ENCODE peak calls at places on chromosomes 7 and 10, in nine cellular contexts. One of them, this sample, is unnamed.
A peak's percentile ranks its signal among the peaks of the same experiment; 100 is the strongest.

GRCh38 chr7:157194948-157195347 is 56.2 kb downstream of the UBE3C start:
- DNase-seq in HFFc6: no peak
- DNase-seq in testis: no peak
- DNase-seq in BE2C: no peak
- DNase-seq in NCI-H1930: no peak
- DNase-seq in RCC 7860: no peak
- DNase-seq in COR-L47: no peak
- DNase-seq in EH: no peak
- DNase-seq in cardiac fibroblast: no peak
- DNase-seq in this sample: no peak

GRCh38 chr10:117631276-117632151 is 89.0 kb downstream of the EMX2 start:
- DNase-seq in EH: no peak
- DNase-seq in COR-L47: no peak
- DNase-seq in cardiac fibroblast: no peak
- DNase-seq in RCC 7860: no peak
- DNase-seq in testis: peak; percentile 82
- DNase-seq in BE2C: no peak
- DNase-seq in HFFc6: no peak
- DNase-seq in NCI-H1930: no peak
- DNase-seq in this sample: no peak

GRCh38 chr10:114482480-114482879 is 78.2 kb upstream of the AFAP1L2 start:
- DNase-seq in testis: no peak
- DNase-seq in COR-L47: no peak
- DNase-seq in BE2C: no peak
- DNase-seq in EH: no peak
- DNase-seq in cardiac fibroblast: no peak
- DNase-seq in NCI-H1930: no peak
- DNase-seq in HFFc6: no peak
- DNase-seq in RCC 7860: no peak
- DNase-seq in this sample: no peak

GRCh38 chr10:34254596-34254995 is 560.5 kb downstream of the PARD3 start:
- DNase-seq in HFFc6: peak; percentile 7
- DNase-seq in RCC 7860: peak; percentile 78
- DNase-seq in testis: no peak
- DNase-seq in BE2C: peak; percentile 48
- DNase-seq in NCI-H1930: no peak
- DNase-seq in COR-L47: no peak
- DNase-seq in EH: peak; percentile 55
- DNase-seq in cardiac fibroblast: peak; percentile 71
- DNase-seq in this sample: no peak

GRCh38 chr10:47152861-47153349 is 147.1 kb upstream of the GDF10 start:
- DNase-seq in HFFc6: peak; percentile 27
- DNase-seq in cardiac fibroblast: peak; percentile 71
- DNase-seq in EH: no peak
- DNase-seq in RCC 7860: peak; percentile 43
- DNase-seq in testis: no peak
- DNase-seq in COR-L47: no peak
- DNase-seq in NCI-H1930: no peak
- DNase-seq in BE2C: no peak
- DNase-seq in this sample: no peak

GRCh38 chr10:83880252-83880791 is 259.0 kb upstream of the GHITM start:
- DNase-seq in testis: no peak
- DNase-seq in HFFc6: no peak
- DNase-seq in BE2C: no peak
- DNase-seq in NCI-H1930: no peak
- DNase-seq in EH: no peak
- DNase-seq in COR-L47: no peak
- DNase-seq in cardiac fibroblast: no peak
- DNase-seq in RCC 7860: no peak
- DNase-seq in this sample: no peak

GRCh38 chr7:11985376-11985775 is 153.4 kb upstream of the THSD7A start:
- DNase-seq in HFFc6: no peak
- DNase-seq in NCI-H1930: no peak
- DNase-seq in testis: no peak
- DNase-seq in cardiac fibroblast: no peak
- DNase-seq in COR-L47: no peak
- DNase-seq in BE2C: no peak
- DNase-seq in RCC 7860: no peak
- DNase-seq in EH: no peak
- DNase-seq in this sample: no peak

GRCh38 chr7:120353171-120353570 is 80.2 kb downstream of the KCND2 start:
- DNase-seq in RCC 7860: no peak
- DNase-seq in BE2C: no peak
- DNase-seq in COR-L47: no peak
- DNase-seq in NCI-H1930: no peak
- DNase-seq in HFFc6: no peak
- DNase-seq in testis: no peak
- DNase-seq in EH: no peak
- DNase-seq in cardiac fibroblast: no peak
- DNase-seq in this sample: no peak

GRCh38 chr7:107506683-107507339 is 37.0 kb downstream of the GPR22 start:
- DNase-seq in BE2C: no peak
- DNase-seq in cardiac fibroblast: no peak
- DNase-seq in HFFc6: no peak
- DNase-seq in EH: no peak
- DNase-seq in testis: no peak
- DNase-seq in COR-L47: peak; percentile 18
- DNase-seq in NCI-H1930: no peak
- DNase-seq in RCC 7860: no peak
- DNase-seq in this sample: no peak

GRCh38 chr7:5827755-5828154 is 46.3 kb upstream of the RNF216 start:
- DNase-seq in BE2C: peak; percentile 26
- DNase-seq in COR-L47: no peak
- DNase-seq in HFFc6: no peak
- DNase-seq in EH: peak; percentile 7
- DNase-seq in RCC 7860: peak; percentile 35
- DNase-seq in NCI-H1930: no peak
- DNase-seq in testis: peak; percentile 37
- DNase-seq in cardiac fibroblast: peak; percentile 15
- DNase-seq in this sample: no peak

GRCh38 chr7:28115261-28115660 is 65.3 kb downstream of the JAZF1 start:
- DNase-seq in RCC 7860: no peak
- DNase-seq in BE2C: no peak
- DNase-seq in NCI-H1930: no peak
- DNase-seq in cardiac fibroblast: no peak
- DNase-seq in COR-L47: no peak
- DNase-seq in HFFc6: no peak
- DNase-seq in EH: no peak
- DNase-seq in testis: no peak
- DNase-seq in this sample: no peak

GRCh38 chr7:1689356-1689755 is 19.3 kb downstream of the ELFN1 start:
- DNase-seq in EH: no peak
- DNase-seq in HFFc6: no peak
- DNase-seq in COR-L47: no peak
- DNase-seq in BE2C: no peak
- DNase-seq in testis: no peak
- DNase-seq in RCC 7860: no peak
- DNase-seq in NCI-H1930: no peak
- DNase-seq in cardiac fibroblast: no peak
- DNase-seq in this sample: no peak

GRCh38 chr7:2894118-2894940 is 50.2 kb upstream of the GNA12 start:
- DNase-seq in COR-L47: peak; percentile 60
- DNase-seq in RCC 7860: no peak
- DNase-seq in testis: no peak
- DNase-seq in HFFc6: no peak
- DNase-seq in BE2C: no peak
- DNase-seq in NCI-H1930: no peak
- DNase-seq in EH: no peak
- DNase-seq in cardiac fibroblast: no peak
- DNase-seq in this sample: no peak

GRCh38 chr10:1270906-1271305 is 214.7 kb downstream of the WDR37 start:
- DNase-seq in testis: no peak
- DNase-seq in EH: no peak
- DNase-seq in NCI-H1930: no peak
- DNase-seq in HFFc6: no peak
- DNase-seq in BE2C: no peak
- DNase-seq in COR-L47: no peak
- DNase-seq in cardiac fibroblast: no peak
- DNase-seq in RCC 7860: no peak
- DNase-seq in this sample: no peak

GRCh38 chr7:143416565-143417149 is 8.0 kb upstream of the EPHA1 start:
- DNase-seq in NCI-H1930: no peak
- DNase-seq in RCC 7860: peak; percentile 47
- DNase-seq in COR-L47: peak; percentile 40
- DNase-seq in cardiac fibroblast: peak; percentile 77
- DNase-seq in EH: peak; percentile 60
- DNase-seq in testis: no peak
- DNase-seq in BE2C: no peak
- DNase-seq in HFFc6: peak; percentile 39
- DNase-seq in this sample: no peak

GRCh38 chr10:97748116-97748515 is 11.2 kb downstream of the ZFYVE27 start:
- DNase-seq in cardiac fibroblast: no peak
- DNase-seq in HFFc6: no peak
- DNase-seq in COR-L47: no peak
- DNase-seq in NCI-H1930: no peak
- DNase-seq in EH: no peak
- DNase-seq in RCC 7860: no peak
- DNase-seq in testis: no peak
- DNase-seq in BE2C: no peak
- DNase-seq in this sample: no peak

GRCh38 chr10:102243304-102243703 is 2.0 kb upstream of the PITX3 start:
- DNase-seq in HFFc6: peak; percentile 88
- DNase-seq in EH: peak; percentile 92
- DNase-seq in NCI-H1930: no peak
- DNase-seq in COR-L47: no peak
- DNase-seq in RCC 7860: peak; percentile 21
- DNase-seq in testis: no peak
- DNase-seq in BE2C: no peak
- DNase-seq in cardiac fibroblast: peak; percentile 91
- DNase-seq in this sample: no peak

GRCh38 chr7:142896741-142897379 is 11.3 kb upstream of the TRPV6 start:
- DNase-seq in RCC 7860: no peak
- DNase-seq in HFFc6: no peak
- DNase-seq in COR-L47: no peak
- DNase-seq in BE2C: no peak
- DNase-seq in EH: no peak
- DNase-seq in testis: no peak
- DNase-seq in NCI-H1930: no peak
- DNase-seq in cardiac fibroblast: no peak
- DNase-seq in this sample: no peak

GRCh38 chr7:34296663-34297062 is 361.4 kb upstream of the NPSR1 start:
- DNase-seq in BE2C: no peak
- DNase-seq in RCC 7860: no peak
- DNase-seq in COR-L47: no peak
- DNase-seq in NCI-H1930: no peak
- DNase-seq in cardiac fibroblast: peak; percentile 60
- DNase-seq in testis: no peak
- DNase-seq in HFFc6: peak; percentile 55
- DNase-seq in EH: peak; percentile 72
- DNase-seq in this sample: no peak

GRCh38 chr7:133977409-133978274 is 149.5 kb upstream of the LRGUK start:
- DNase-seq in EH: no peak
- DNase-seq in cardiac fibroblast: no peak
- DNase-seq in HFFc6: no peak
- DNase-seq in COR-L47: no peak
- DNase-seq in testis: no peak
- DNase-seq in RCC 7860: no peak
- DNase-seq in BE2C: no peak
- DNase-seq in NCI-H1930: no peak
- DNase-seq in this sample: no peak

GRCh38 chr10:95728535-95728934 is 27.4 kb upstream of the ENTPD1 start:
- DNase-seq in cardiac fibroblast: peak; percentile 71
- DNase-seq in NCI-H1930: no peak
- DNase-seq in COR-L47: no peak
- DNase-seq in HFFc6: no peak
- DNase-seq in testis: no peak
- DNase-seq in EH: peak; percentile 9
- DNase-seq in RCC 7860: no peak
- DNase-seq in BE2C: no peak
- DNase-seq in this sample: no peak

GRCh38 chr7:102874166-102874829 is 38.5 kb upstream of the LRRC17 start:
- DNase-seq in HFFc6: peak; percentile 72
- DNase-seq in COR-L47: no peak
- DNase-seq in cardiac fibroblast: peak; percentile 89
- DNase-seq in BE2C: no peak
- DNase-seq in EH: peak; percentile 83
- DNase-seq in RCC 7860: peak; percentile 97
- DNase-seq in testis: no peak
- DNase-seq in NCI-H1930: no peak
- DNase-seq in this sample: no peak

GRCh38 chr10:101690461-101690860 is 4.5 kb downstream of the FBXW4 start:
- DNase-seq in BE2C: no peak
- DNase-seq in COR-L47: no peak
- DNase-seq in EH: no peak
- DNase-seq in testis: no peak
- DNase-seq in NCI-H1930: no peak
- DNase-seq in cardiac fibroblast: no peak
- DNase-seq in RCC 7860: no peak
- DNase-seq in HFFc6: no peak
- DNase-seq in this sample: no peak

GRCh38 chr10:132231656-132232552 is 45.2 kb downstream of the DPYSL4 start:
- DNase-seq in RCC 7860: no peak
- DNase-seq in COR-L47: peak; percentile 49
- DNase-seq in testis: no peak
- DNase-seq in NCI-H1930: no peak
- DNase-seq in cardiac fibroblast: no peak
- DNase-seq in HFFc6: no peak
- DNase-seq in BE2C: no peak
- DNase-seq in EH: no peak
- DNase-seq in this sample: peak; percentile 22

GRCh38 chr10:8778713-8779112 is 724.2 kb downstream of the GATA3 start:
- DNase-seq in cardiac fibroblast: no peak
- DNase-seq in HFFc6: no peak
- DNase-seq in RCC 7860: peak; percentile 23
- DNase-seq in NCI-H1930: no peak
- DNase-seq in BE2C: no peak
- DNase-seq in COR-L47: no peak
- DNase-seq in EH: no peak
- DNase-seq in testis: no peak
- DNase-seq in this sample: no peak

GRCh38 chr7:151705744-151706567 is 171.0 kb downstream of the PRKAG2 start:
- DNase-seq in EH: peak; percentile 62
- DNase-seq in BE2C: peak; percentile 68
- DNase-seq in cardiac fibroblast: peak; percentile 68
- DNase-seq in testis: peak; percentile 25
- DNase-seq in COR-L47: peak; percentile 37
- DNase-seq in RCC 7860: peak; percentile 56
- DNase-seq in HFFc6: peak; percentile 36
- DNase-seq in NCI-H1930: no peak
- DNase-seq in this sample: no peak

GRCh38 chr7:95871078-95871848 is 98.9 kb downstream of the DYNC1I1 start:
- DNase-seq in cardiac fibroblast: peak; percentile 72
- DNase-seq in EH: peak; percentile 48
- DNase-seq in BE2C: peak; percentile 53
- DNase-seq in testis: peak; percentile 59
- DNase-seq in NCI-H1930: peak; percentile 75
- DNase-seq in RCC 7860: peak; percentile 52
- DNase-seq in COR-L47: peak; percentile 76
- DNase-seq in HFFc6: peak; percentile 22
- DNase-seq in this sample: peak; percentile 51

GRCh38 chr7:29265208-29265923 is 70.8 kb downstream of the CHN2 start:
- DNase-seq in COR-L47: no peak
- DNase-seq in RCC 7860: no peak
- DNase-seq in cardiac fibroblast: peak; percentile 71
- DNase-seq in EH: no peak
- DNase-seq in HFFc6: no peak
- DNase-seq in testis: no peak
- DNase-seq in NCI-H1930: no peak
- DNase-seq in BE2C: no peak
- DNase-seq in this sample: no peak

GRCh38 chr7:5429253-5429856 is 5.7 kb upstream of the TNRC18 start:
- DNase-seq in COR-L47: no peak
- DNase-seq in NCI-H1930: no peak
- DNase-seq in RCC 7860: no peak
- DNase-seq in HFFc6: no peak
- DNase-seq in EH: peak; percentile 68
- DNase-seq in BE2C: no peak
- DNase-seq in cardiac fibroblast: peak; percentile 63
- DNase-seq in testis: peak; percentile 60
- DNase-seq in this sample: no peak

GRCh38 chr10:44386546-44387052 is 1.7 kb upstream of the CXCL12 start:
- DNase-seq in BE2C: peak; percentile 73
- DNase-seq in RCC 7860: peak; percentile 22
- DNase-seq in EH: peak; percentile 77
- DNase-seq in testis: peak; percentile 71
- DNase-seq in NCI-H1930: no peak
- DNase-seq in HFFc6: peak; percentile 25
- DNase-seq in COR-L47: no peak
- DNase-seq in cardiac fibroblast: peak; percentile 68
- DNase-seq in this sample: no peak

GRCh38 chr10:98920362-98920761 is 315.3 kb downstream of the HPSE2 start:
- DNase-seq in HFFc6: no peak
- DNase-seq in NCI-H1930: no peak
- DNase-seq in cardiac fibroblast: no peak
- DNase-seq in COR-L47: no peak
- DNase-seq in RCC 7860: no peak
- DNase-seq in BE2C: no peak
- DNase-seq in testis: no peak
- DNase-seq in EH: no peak
- DNase-seq in this sample: no peak